ENCODE peak calls at places on chromosomes 11 and 22, in six cellular contexts. One of them, this sample, is unnamed.

GRCh38 chr22:17964153-17964552 is 60.2 kb downstream of the MICAL3 start:
- DNase-seq in kidney: peak
- DNase-seq in thoracic aorta: no peak
- DNase-seq in psoas muscle: no peak
- DNase-seq in right lobe of liver: no peak
- DNase-seq in tibial nerve: no peak
- DNase-seq in this sample: no peak

GRCh38 chr11:130308925-130309324 is 5.8 kb downstream of the ZBTB44 start:
- DNase-seq in tibial nerve: no peak
- DNase-seq in thoracic aorta: no peak
- DNase-seq in kidney: no peak
- DNase-seq in psoas muscle: no peak
- DNase-seq in right lobe of liver: no peak
- DNase-seq in this sample: no peak

GRCh38 chr11:107696140-107696539 is 15.7 kb downstream of the SLN start:
- DNase-seq in kidney: no peak
- DNase-seq in right lobe of liver: no peak
- DNase-seq in psoas muscle: no peak
- DNase-seq in thoracic aorta: no peak
- DNase-seq in tibial nerve: no peak
- DNase-seq in this sample: no peak

GRCh38 chr11:3089236-3090061 is 32.2 kb upstream of the CARS1 start:
- DNase-seq in kidney: peak
- DNase-seq in thoracic aorta: no peak
- DNase-seq in tibial nerve: no peak
- DNase-seq in psoas muscle: no peak
- DNase-seq in right lobe of liver: no peak
- DNase-seq in this sample: no peak

GRCh38 chr22:29143848-29144785 is 61.6 kb upstream of the EMID1 start:
- DNase-seq in psoas muscle: peak
- DNase-seq in tibial nerve: no peak
- DNase-seq in thoracic aorta: no peak
- DNase-seq in right lobe of liver: no peak
- DNase-seq in kidney: no peak
- DNase-seq in this sample: no peak

GRCh38 chr22:17368727-17369552 is at the start of gene CECR2:
- DNase-seq in tibial nerve: no peak
- DNase-seq in thoracic aorta: no peak
- DNase-seq in right lobe of liver: peak
- DNase-seq in psoas muscle: peak
- DNase-seq in kidney: peak
- DNase-seq in this sample: no peak

GRCh38 chr22:36486619-36487384 is 5.4 kb upstream of the TXN2 start:
- DNase-seq in psoas muscle: no peak
- DNase-seq in kidney: no peak
- DNase-seq in tibial nerve: no peak
- DNase-seq in right lobe of liver: no peak
- DNase-seq in thoracic aorta: no peak
- DNase-seq in this sample: no peak

GRCh38 chr11:71164186-71164585 is 88.2 kb downstream of the SHANK2 start:
- DNase-seq in kidney: no peak
- DNase-seq in tibial nerve: no peak
- DNase-seq in psoas muscle: no peak
- DNase-seq in thoracic aorta: no peak
- DNase-seq in right lobe of liver: no peak
- DNase-seq in this sample: peak

GRCh38 chr11:130314184-130314748 is 451 bp downstream of the ZBTB44 start:
- DNase-seq in thoracic aorta: no peak
- DNase-seq in kidney: peak
- DNase-seq in tibial nerve: no peak
- DNase-seq in right lobe of liver: peak
- DNase-seq in psoas muscle: peak
- DNase-seq in this sample: peak

GRCh38 chr11:119701591-119702260 is 27.3 kb downstream of the NECTIN1 start:
- DNase-seq in right lobe of liver: no peak
- DNase-seq in tibial nerve: no peak
- DNase-seq in kidney: no peak
- DNase-seq in thoracic aorta: no peak
- DNase-seq in psoas muscle: no peak
- DNase-seq in this sample: no peak
- TF ChIP-seq CTCF in right lobe of liver: no peak
- TF ChIP-seq CTCF in tibial nerve: no peak
- TF ChIP-seq CTCF in kidney: no peak
- TF ChIP-seq CTCF in thoracic aorta: no peak
- TF ChIP-seq CTCF in psoas muscle: no peak
- TF ChIP-seq CTCF in this sample: no peak

GRCh38 chr11:15828241-15828903 is 528.0 kb downstream of the SOX6 start:
- DNase-seq in right lobe of liver: no peak
- DNase-seq in psoas muscle: no peak
- DNase-seq in tibial nerve: no peak
- DNase-seq in thoracic aorta: no peak
- DNase-seq in kidney: no peak
- DNase-seq in this sample: no peak
- H3K27ac ChIP-seq in right lobe of liver: no peak
- H3K27ac ChIP-seq in psoas muscle: no peak
- H3K27ac ChIP-seq in tibial nerve: peak
- H3K27ac ChIP-seq in thoracic aorta: no peak
- H3K27ac ChIP-seq in kidney: no peak
- H3K27ac ChIP-seq in this sample: no peak

GRCh38 chr11:117905524-117905923 is 23.7 kb downstream of the TMPRSS13 start:
- DNase-seq in tibial nerve: no peak
- DNase-seq in thoracic aorta: no peak
- DNase-seq in kidney: no peak
- DNase-seq in right lobe of liver: peak
- DNase-seq in psoas muscle: no peak
- DNase-seq in this sample: peak

GRCh38 chr11:117906710-117907109 is 22.5 kb downstream of the TMPRSS13 start:
- DNase-seq in right lobe of liver: no peak
- DNase-seq in kidney: no peak
- DNase-seq in psoas muscle: no peak
- DNase-seq in tibial nerve: no peak
- DNase-seq in thoracic aorta: no peak
- DNase-seq in this sample: peak

GRCh38 chr11:117908261-117908895 is 20.8 kb downstream of the TMPRSS13 start:
- DNase-seq in right lobe of liver: peak
- DNase-seq in tibial nerve: no peak
- DNase-seq in thoracic aorta: no peak
- DNase-seq in psoas muscle: no peak
- DNase-seq in kidney: no peak
- DNase-seq in this sample: peak

GRCh38 chr11:117908959-117909610 is 20.1 kb downstream of the TMPRSS13 start:
- DNase-seq in psoas muscle: no peak
- DNase-seq in kidney: no peak
- DNase-seq in right lobe of liver: peak
- DNase-seq in thoracic aorta: no peak
- DNase-seq in tibial nerve: no peak
- DNase-seq in this sample: peak

GRCh38 chr11:117907276-117908110 is 21.7 kb downstream of the TMPRSS13 start:
- DNase-seq in tibial nerve: peak
- DNase-seq in kidney: peak
- DNase-seq in thoracic aorta: peak
- DNase-seq in psoas muscle: peak
- DNase-seq in right lobe of liver: peak
- DNase-seq in this sample: peak
- TF ChIP-seq CTCF in tibial nerve: no peak
- TF ChIP-seq CTCF in kidney: no peak
- TF ChIP-seq CTCF in thoracic aorta: no peak
- TF ChIP-seq CTCF in psoas muscle: no peak
- TF ChIP-seq CTCF in right lobe of liver: no peak
- TF ChIP-seq CTCF in this sample: no peak

GRCh38 chr22:19891350-19892248 is 36.9 kb upstream of the GNB1L start:
- DNase-seq in kidney: peak
- DNase-seq in right lobe of liver: no peak
- DNase-seq in tibial nerve: no peak
- DNase-seq in thoracic aorta: no peak
- DNase-seq in psoas muscle: no peak
- DNase-seq in this sample: no peak
- H3K27ac ChIP-seq in kidney: no peak
- H3K27ac ChIP-seq in right lobe of liver: no peak
- H3K27ac ChIP-seq in tibial nerve: peak
- H3K27ac ChIP-seq in thoracic aorta: no peak
- H3K27ac ChIP-seq in psoas muscle: no peak
- H3K27ac ChIP-seq in this sample: no peak

This sample was measured in coronary artery.